ENCODE peak calls at places on chromosomes 16 and 17, in six cellular contexts. N, X, F, U, K and B are unnamed samples.

GRCh38 chr17:72171703-72172670 is 51.2 kb downstream of the SOX9 start:
- ATAC-seq in N (no peak), X (no peak), F (no peak), U (no peak), K (peak; percentile 26), B (no peak)

GRCh38 chr17:38415250-38416194 is 12.7 kb upstream of the ARHGAP23 start:
- ATAC-seq in N (peak; percentile 59), X (peak; percentile 41), F (peak; percentile 46), U (peak; percentile 76), K (peak; percentile 66), B (no peak)

GRCh38 chr17:2916362-2916928 is 120.2 kb downstream of the RAP1GAP2 start:
- ATAC-seq in N (no peak), X (no peak), F (no peak), U (no peak), K (no peak), B (no peak)

GRCh38 chr16:12375341-12375740 is 398.8 kb downstream of the SNX29 start:
- ATAC-seq in N (no peak), X (no peak), F (no peak), U (no peak), K (no peak), B (no peak)

GRCh38 chr16:1143761-1144450 is 9.0 kb upstream of the CACNA1H start:
- ATAC-seq in N (no peak), X (no peak), F (no peak), U (no peak), K (peak; percentile 28), B (no peak)

GRCh38 chr17:19867654-19868395 is at the start of gene ULK2:
- ATAC-seq in N (peak; percentile 74), X (peak; percentile 85), F (peak; percentile 81), U (peak; percentile 92), K (peak; percentile 81), B (peak; percentile 84)

GRCh38 chr17:29909604-29910003 is 20.4 kb downstream of the SSH2 start:
- ATAC-seq in N (no peak), X (no peak), F (no peak), U (no peak), K (no peak), B (no peak)

GRCh38 chr16:74724820-74725549 is 24.3 kb upstream of the MLKL start:
- ATAC-seq in N (no peak), X (no peak), F (no peak), U (no peak), K (peak; percentile 50), B (peak; percentile 48)

GRCh38 chr17:67503184-67503583 is 126.1 kb downstream of the PITPNC1 start:
- ATAC-seq in N (no peak), X (peak; percentile 85), F (peak; percentile 94), U (no peak), K (no peak), B (no peak)

GRCh38 chr16:10933865-10934264 is 8.4 kb downstream of the DEXI start:
- ATAC-seq in N (no peak), X (no peak), F (no peak), U (no peak), K (no peak), B (no peak)

GRCh38 chr16:49980166-49980565 is 44.9 kb upstream of the CNEP1R1 start:
- ATAC-seq in N (no peak), X (no peak), F (no peak), U (no peak), K (no peak), B (no peak)

GRCh38 chr16:70571623-70572022 is 48.0 kb downstream of the SF3B3 start:
- ATAC-seq in N (no peak), X (no peak), F (no peak), U (no peak), K (no peak), B (no peak)

GRCh38 chr17:47708864-47709541 is 15.0 kb downstream of the TBKBP1 start:
- ATAC-seq in N (no peak), X (peak; percentile 81), F (no peak), U (peak; percentile 74), K (no peak), B (peak; percentile 79)

GRCh38 chr17:18925187-18925586 is 26.8 kb upstream of the SLC5A10 start:
- ATAC-seq in N (no peak), X (no peak), F (no peak), U (no peak), K (no peak), B (no peak)

GRCh38 chr16:8905168-8905762 is 23.1 kb downstream of the LITAFD start:
- ATAC-seq in N (no peak), X (peak; percentile 81), F (peak; percentile 90), U (peak; percentile 31), K (peak; percentile 89), B (no peak)

GRCh38 chr16:21222495-21223337 is 10.8 kb upstream of the ANKS4B start:
- ATAC-seq in N (no peak), X (no peak), F (no peak), U (peak; percentile 84), K (no peak), B (no peak)

GRCh38 chr17:80781188-80781577 is 210.5 kb upstream of the CHMP6 start:
- ATAC-seq in N (no peak), X (peak; percentile 57), F (no peak), U (peak; percentile 53), K (no peak), B (no peak)

GRCh38 chr17:80783971-80784370 is 207.7 kb upstream of the CHMP6 start:
- ATAC-seq in N (no peak), X (no peak), F (no peak), U (no peak), K (no peak), B (no peak)

GRCh38 chr17:80781851-80782277 is 209.8 kb upstream of the CHMP6 start:
- ATAC-seq in N (peak; percentile 13), X (no peak), F (no peak), U (no peak), K (no peak), B (no peak)

GRCh38 chr17:80783461-80783860 is 208.2 kb upstream of the CHMP6 start:
- ATAC-seq in N (no peak), X (no peak), F (no peak), U (no peak), K (no peak), B (no peak)

DNA sequence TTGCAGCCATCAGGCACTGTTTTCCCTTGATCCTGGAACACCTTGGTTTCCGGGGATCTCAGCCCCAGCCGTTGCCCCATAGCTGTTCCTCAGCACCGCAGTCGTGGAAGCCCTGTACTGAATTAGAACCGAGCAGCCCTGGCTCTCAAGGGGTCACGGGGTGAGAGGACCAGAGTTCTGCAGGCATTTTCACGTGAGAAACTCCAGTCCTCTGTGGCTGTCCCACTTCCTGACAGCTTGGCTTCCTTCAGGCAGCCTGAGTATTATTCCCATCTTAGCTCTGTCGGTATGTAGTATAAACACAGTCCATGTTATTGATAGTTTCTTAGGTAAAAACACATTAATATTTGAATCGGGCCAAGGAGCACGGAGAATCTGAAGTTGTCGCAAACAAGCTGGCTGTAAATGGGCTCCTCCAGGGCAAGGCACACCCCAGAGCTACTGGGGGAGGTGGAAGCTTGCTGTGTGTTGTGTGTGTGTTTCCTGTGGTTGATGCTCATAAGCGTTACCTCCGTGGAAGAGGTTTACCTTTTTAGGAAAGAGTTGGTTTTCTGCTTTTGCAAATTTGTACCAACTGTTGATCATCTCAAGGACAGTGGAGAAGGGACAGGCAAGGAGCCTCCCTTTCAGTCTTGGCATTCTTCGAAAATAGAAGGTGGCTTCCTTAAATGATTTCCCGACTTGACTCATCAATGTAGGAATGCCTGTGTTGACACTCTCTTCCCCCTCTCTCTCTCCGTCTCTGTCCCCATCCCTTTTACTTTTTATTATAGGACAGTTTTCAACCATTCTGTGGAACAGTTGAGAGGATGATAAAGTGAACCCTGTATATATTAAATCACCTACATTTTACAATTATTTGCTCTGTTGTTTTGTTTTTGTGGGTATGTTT is 208.9 kb upstream of the CHMP6 start:
- ATAC-seq in N (peak; percentile 23), X (no peak), F (peak; percentile 78), U (no peak), K (peak; percentile 83), B (peak; percentile 44)
- H3K27ac ChIP-seq in N (peak overlapping the region; percentile 73), X (no peak overlapping the region), F (no peak overlapping the region), U (no peak overlapping the region), K (peak overlapping the region; percentile 43), B (peak overlapping the region; percentile 55)

GRCh38 chr17:76247304-76247703 is 7.0 kb upstream of the RNF157 start:
- ATAC-seq in N (no peak), X (no peak), F (no peak), U (no peak), K (no peak), B (no peak)
- H3K4me1 ChIP-seq in N (peaks cover 46% of the 10 kb centered on the region), X (no peaks in the 10 kb centered on the region), F (peaks cover 21% of the 10 kb centered on the region), U (peaks cover 21% of the 10 kb centered on the region), K (peaks cover 16% of the 10 kb centered on the region), B (no peaks in the 10 kb centered on the region)

GRCh38 chr16:67280090-67281015 is 1.0 kb downstream of the PLEKHG4 start:
- ATAC-seq in N (no peak), X (no peak), F (no peak), U (no peak), K (no peak), B (no peak)

GRCh38 chr16:67277294-67277998 is 1.9 kb upstream of the PLEKHG4 start:
- ATAC-seq in N (peak; percentile 39), X (peak; percentile 38), F (peak; percentile 57), U (no peak), K (peak; percentile 66), B (peak; percentile 30)

GRCh38 chr16:67277999-67278772 is 1.1 kb upstream of the PLEKHG4 start:
- ATAC-seq in N (no peak), X (peak; percentile 17), F (peak; percentile 35), U (no peak), K (peak; percentile 41), B (no peak)

GRCh38 chr16:67279296-67280089 is at the start of gene PLEKHG4:
- ATAC-seq in N (peak; percentile 65), X (peak; percentile 95), F (peak; percentile 84), U (peak; percentile 97), K (peak; percentile 91), B (peak; percentile 93)

DNA sequence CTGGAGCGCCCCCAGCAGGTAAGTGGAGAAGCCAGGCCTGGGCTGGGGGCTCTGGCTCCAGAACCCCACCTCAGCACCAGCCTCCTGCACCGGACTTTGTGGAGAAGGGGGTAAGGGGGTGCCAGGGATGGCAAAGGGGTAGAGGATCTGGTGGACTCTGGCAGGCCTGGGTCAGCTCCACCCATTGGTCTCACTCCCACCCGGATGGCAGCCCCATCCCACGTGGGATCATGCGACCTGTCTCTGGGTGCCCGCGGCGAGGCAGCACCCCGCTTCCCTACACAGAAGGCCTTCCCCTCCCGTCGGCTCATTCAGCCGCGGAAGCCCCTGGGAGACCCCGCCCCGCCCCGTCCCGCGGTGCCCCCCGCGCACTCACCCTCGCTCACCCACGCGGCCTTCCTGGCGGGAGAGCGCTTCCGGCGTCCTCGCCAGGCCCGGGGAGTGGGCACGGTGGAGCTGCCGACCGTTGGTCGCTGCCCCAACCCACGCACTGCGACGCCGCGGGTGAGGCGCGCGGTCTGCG is 498 bp upstream of the PLEKHG4 start:
- ATAC-seq in N (no peak), X (peak; percentile 43), F (peak; percentile 51), U (peak; percentile 61), K (peak; percentile 67), B (peak; percentile 47)
- TF ChIP-seq CTCF in N (no peak), X (no peak), F (peak; percentile 76), U (peak; percentile 29), K (no peak), B (no peak)

GRCh38 chr16:69077251-69077650 is 28.2 kb upstream of the HAS3 start:
- ATAC-seq in N (no peak), X (no peak), F (peak; percentile 44), U (no peak), K (peak; percentile 24), B (no peak)

GRCh38 chr16:69071036-69071435 is 34.4 kb upstream of the HAS3 start:
- ATAC-seq in N (no peak), X (no peak), F (no peak), U (no peak), K (no peak), B (no peak)

GRCh38 chr16:69072640-69072974 is 32.8 kb upstream of the HAS3 start:
- ATAC-seq in N (no peak), X (no peak), F (no peak), U (no peak), K (no peak), B (no peak)

GRCh38 chr16:69069504-69069903 is 35.9 kb upstream of the HAS3 start:
- ATAC-seq in N (no peak), X (no peak), F (peak; percentile 23), U (no peak), K (no peak), B (no peak)

GRCh38 chr16:69073181-69073669 is 32.2 kb upstream of the HAS3 start:
- ATAC-seq in N (no peak), X (peak; percentile 46), F (peak; percentile 71), U (peak; percentile 55), K (peak; percentile 94), B (no peak)
- H3K27ac ChIP-seq in N (no peak overlapping the region), X (no peak overlapping the region), F (peak overlapping the region; percentile 79), U (peak overlapping the region; percentile 17), K (peak overlapping the region; percentile 89), B (no peak overlapping the region)